ENCODE peak calls at places on chromosomes 2 and 18, in nine cellular contexts. P, R, B, K, M, G, U, E and A are unnamed samples.
A peak's percentile ranks its signal among the peaks of the same experiment; 100 is the strongest.

GRCh38 chr2:30239308-30240161 is 8.2 kb downstream of the LBH start:
- DNase-seq in R (peak; percentile 89), K (peak; percentile 63), G (peak; percentile 79), P (peak; percentile 92), B (peak; percentile 69), E (peak; percentile 89), U (peak; percentile 94), M (peak; percentile 84), A (peak; percentile 75)

GRCh38 chr18:3623769-3624545 is 174.0 kb downstream of the TGIF1 start:
- DNase-seq in G (peak; percentile 85), E (no peak), P (peak; percentile 87), K (peak; percentile 70), M (peak; percentile 83), B (peak; percentile 98), U (peak; percentile 88), R (peak; percentile 97), A (peak; percentile 70)

GRCh38 chr2:241020201-241020600 is 21.8 kb downstream of the SNED1 start:
- DNase-seq in M (no peak), B (no peak), G (no peak), R (no peak), E (no peak), U (no peak), P (no peak), K (no peak), A (no peak)

GRCh38 chr2:192413812-192414424 is 219.2 kb upstream of the TMEFF2 start:
- DNase-seq in P (no peak), M (no peak), E (peak; percentile 9), B (no peak), U (no peak), K (no peak), R (no peak), G (no peak), A (no peak)

GRCh38 chr18:13725566-13726227 is 661 bp downstream of the FAM210A start:
- DNase-seq in K (no peak), E (peak; percentile 70), U (no peak), M (peak; percentile 36), P (no peak), B (peak; percentile 21), G (no peak), R (peak; percentile 14), A (no peak)

GRCh38 chr2:74887961-74888670 is 54.2 kb downstream of the HK2 start:
- DNase-seq in P (peak; percentile 11), G (no peak), U (no peak), M (no peak), K (no peak), B (peak; percentile 89), R (no peak), E (no peak), A (no peak)

GRCh38 chr2:96762529-96763253 is 2.0 kb downstream of the CNNM4 start:
- DNase-seq in U (no peak), P (peak; percentile 87), G (no peak), B (peak; percentile 26), E (peak; percentile 74), R (peak; percentile 31), K (peak; percentile 69), M (peak; percentile 79), A (no peak)

GRCh38 chr2:193895226-193895625 is 1700.5 kb upstream of the TMEFF2 start:
- DNase-seq in R (no peak), G (no peak), M (no peak), E (no peak), U (no peak), K (no peak), B (no peak), P (no peak), A (no peak)

DNA sequence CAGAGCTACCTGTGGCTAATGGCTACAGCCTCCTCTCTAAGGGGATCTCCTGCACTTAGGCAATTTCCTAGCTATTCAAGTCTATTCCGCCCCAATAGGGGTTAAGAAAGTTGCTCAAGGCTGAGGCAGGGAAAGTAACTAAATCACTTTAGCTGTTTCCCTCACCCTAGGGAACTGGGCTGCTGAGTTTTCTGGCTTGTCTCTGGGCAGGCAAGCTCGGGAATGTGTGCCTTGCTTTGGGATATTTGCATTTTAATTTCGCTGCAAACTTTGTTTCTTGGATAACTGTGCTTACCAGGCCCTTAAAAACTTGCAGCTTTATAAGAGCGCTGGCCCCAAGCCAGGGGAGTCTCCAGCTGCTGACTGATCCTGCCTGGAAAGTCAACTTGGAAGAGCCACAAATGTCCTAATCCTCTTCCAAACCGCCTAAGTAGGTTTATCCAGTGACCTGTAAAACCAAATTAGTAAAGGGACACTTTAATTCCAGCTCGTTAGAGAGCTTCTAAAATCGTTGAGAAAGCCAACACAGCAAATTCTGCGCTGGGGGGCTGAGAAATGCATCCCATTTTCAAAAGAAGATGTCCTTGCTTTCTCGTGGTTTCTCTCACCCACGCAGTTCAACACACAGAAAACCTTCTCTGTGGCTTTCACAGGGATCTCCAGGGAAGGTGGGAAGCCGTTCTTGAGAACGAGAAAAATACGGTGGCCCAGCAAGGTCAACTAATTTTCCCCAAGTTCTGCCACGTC is 59.5 kb upstream of the SP3 start:
- DNase-seq in P (no peak), E (no peak), M (peak; percentile 45), K (peak; percentile 62), B (peak; percentile 44), R (no peak), U (peak; percentile 86), G (peak; percentile 66), A (peak; percentile 85)
- H3K27ac ChIP-seq in P (peak overlapping the region; percentile 19), E (no peak overlapping the region), M (peak overlapping the region; percentile 35), K (peak overlapping the region; percentile 90), B (peak overlapping the region; percentile 97), R (no peak overlapping the region), U (peak overlapping the region; percentile 34), G (peak overlapping the region; percentile 63), A (peak overlapping the region; percentile 87)

DNA sequence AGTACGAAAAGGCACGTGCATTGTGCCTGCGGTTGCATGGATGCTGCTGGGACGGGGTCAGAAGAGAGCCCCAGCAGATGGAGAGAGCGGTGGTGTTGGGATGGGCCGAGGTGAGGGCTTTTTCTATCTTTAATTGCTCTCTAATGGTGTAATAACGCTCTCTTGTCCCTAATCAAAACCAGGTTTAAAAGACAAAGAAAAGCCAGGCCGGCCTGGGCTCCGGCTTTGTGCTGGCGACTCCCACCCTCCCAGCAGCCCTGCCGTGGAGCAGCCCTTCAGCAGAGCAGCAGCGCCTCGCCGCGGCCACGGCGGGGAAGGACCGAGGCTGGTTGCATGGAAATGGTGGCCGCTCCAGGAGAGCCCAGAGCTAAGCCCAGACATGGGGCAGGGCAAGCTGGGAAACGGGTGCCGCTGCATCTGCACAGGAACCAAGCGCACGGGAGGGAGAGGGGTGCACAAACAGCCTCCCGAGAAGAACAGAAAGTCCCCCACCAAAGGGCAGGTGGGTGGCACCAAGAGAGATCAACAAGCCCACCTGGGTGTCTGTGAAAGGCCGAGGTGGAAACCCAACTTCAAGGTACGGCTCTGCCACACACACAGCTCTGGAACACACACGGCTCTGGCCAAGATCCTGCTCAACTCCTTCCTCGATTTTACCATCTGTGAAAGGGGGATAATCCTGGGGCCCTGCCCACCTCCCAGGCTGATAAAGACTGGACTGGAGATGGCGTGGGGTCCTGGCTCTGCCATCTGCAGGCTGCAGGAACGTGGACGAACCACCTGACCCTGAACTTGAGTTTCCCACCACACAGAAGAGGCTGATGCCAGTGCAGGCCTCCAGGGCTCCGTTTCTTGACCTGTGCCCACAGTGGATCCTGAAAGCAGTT is 15.0 kb downstream of the HS1BP3 start:
- DNase-seq in U (peak; percentile 95), P (peak; percentile 98), B (peak; percentile 83), M (peak; percentile 90), G (peak; percentile 88), E (peak; percentile 91), R (peak; percentile 84), K (peak; percentile 88), A (peak; percentile 91)
- H3K27ac ChIP-seq in U (peak overlapping the region; percentile 95), P (peak overlapping the region; percentile 74), B (no peak overlapping the region), M (no peak overlapping the region), G (peak overlapping the region; percentile 64), E (no peak overlapping the region), R (no peak overlapping the region), K (no peak overlapping the region), A (peak overlapping the region; percentile 78)

GRCh38 chr2:28412625-28413151 is 20.0 kb downstream of the FOSL2 start:
- DNase-seq in G (no peak), K (no peak), P (no peak), U (no peak), B (no peak), R (no peak), E (no peak), M (no peak), A (no peak)

GRCh38 chr2:28415010-28415409 is 22.4 kb downstream of the FOSL2 start:
- DNase-seq in P (no peak), R (no peak), K (no peak), B (no peak), G (no peak), E (no peak), M (no peak), U (no peak), A (no peak)

GRCh38 chr2:28414583-28414982 is 21.9 kb downstream of the FOSL2 start:
- DNase-seq in E (no peak), G (no peak), U (no peak), P (no peak), K (no peak), M (no peak), B (no peak), R (no peak), A (no peak)

GRCh38 chr2:28413152-28413895 is 20.7 kb downstream of the FOSL2 start:
- DNase-seq in B (no peak), K (no peak), P (peak; percentile 83), M (peak; percentile 65), G (peak; percentile 63), U (no peak), E (no peak), R (no peak), A (no peak)

GRCh38 chr2:28413896-28414290 is 21.2 kb downstream of the FOSL2 start:
- DNase-seq in R (no peak), M (no peak), U (no peak), G (no peak), B (no peak), P (no peak), K (no peak), E (no peak), A (no peak)
- H3K27ac ChIP-seq in R (no peak overlapping the region), M (no peak overlapping the region), U (peak overlapping the region; percentile 23), G (peak overlapping the region; percentile 46), B (no peak overlapping the region), P (peak overlapping the region; percentile 65), K (no peak overlapping the region), E (no peak overlapping the region), A (peak overlapping the region; percentile 74)

GRCh38 chr18:65751145-65752085 is 603 bp downstream of the CDH7 start:
- DNase-seq in E (no peak), B (no peak), P (no peak), R (no peak), G (no peak), M (peak; percentile 81), K (peak; percentile 9), U (no peak), A (no peak)

GRCh38 chr18:65752625-65753325 is 2.0 kb downstream of the CDH7 start:
- DNase-seq in B (no peak), U (no peak), M (no peak), P (no peak), R (no peak), G (no peak), E (no peak), K (no peak), A (no peak)

GRCh38 chr18:65748321-65748720 is 2.5 kb upstream of the CDH7 start:
- DNase-seq in M (no peak), K (no peak), R (no peak), G (no peak), P (no peak), B (peak; percentile 76), E (no peak), U (no peak), A (no peak)

GRCh38 chr18:65749881-65750280 is 931 bp upstream of the CDH7 start:
- DNase-seq in B (no peak), P (no peak), K (no peak), G (no peak), U (no peak), R (no peak), E (no peak), M (peak; percentile 21), A (no peak)

DNA sequence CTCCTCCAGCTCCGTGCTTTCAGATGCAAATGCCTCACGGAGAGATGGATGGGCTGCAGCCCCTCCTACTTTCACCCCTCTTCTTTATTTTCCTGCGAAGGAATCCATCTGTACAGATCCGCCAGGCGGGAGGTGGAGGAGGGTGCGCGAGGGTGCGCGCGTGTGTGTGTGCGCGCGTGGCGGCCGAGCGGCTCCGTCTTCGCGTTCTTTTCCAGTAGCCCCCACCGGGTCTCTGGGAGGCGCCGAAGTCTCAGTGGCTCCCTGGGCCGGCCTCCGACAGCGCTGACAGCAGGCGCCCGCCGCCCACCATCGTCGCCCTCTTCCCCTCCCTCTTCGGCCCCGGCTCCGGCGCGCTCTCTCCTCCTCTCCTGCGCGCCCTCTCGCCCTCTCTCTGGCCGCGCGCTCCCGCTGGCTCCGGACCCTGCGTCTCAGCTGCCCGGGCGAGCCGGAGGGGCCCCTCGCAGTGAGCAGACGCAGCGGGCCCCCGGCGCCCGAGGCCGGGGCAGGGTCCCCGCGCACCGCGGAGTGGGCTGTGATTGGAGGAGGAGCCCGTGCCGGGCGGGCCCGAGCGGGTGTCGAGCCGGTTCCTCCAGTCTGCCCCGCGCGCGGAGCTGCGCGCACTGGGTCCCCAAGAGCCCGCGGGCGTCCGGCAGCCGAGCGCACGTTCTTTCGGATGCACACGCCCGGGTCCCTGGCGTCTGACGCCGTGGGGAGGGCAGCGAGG is at the start of gene CDH7:
- DNase-seq in P (peak; percentile 83), R (no peak), U (no peak), G (no peak), K (peak; percentile 72), B (peak; percentile 60), M (peak; percentile 58), E (no peak), A (peak; percentile 5)
- H3K27ac ChIP-seq in P (no peak within 1 kb of the TSS), R (no peak within 1 kb of the TSS), U (no peak within 1 kb of the TSS), G (no peak within 1 kb of the TSS), K (no peak within 1 kb of the TSS), B (no peak within 1 kb of the TSS), M (no peak within 1 kb of the TSS), E (no peak within 1 kb of the TSS), A (no peak within 1 kb of the TSS)